ENCODE peak calls at places on chromosomes 5 and 9, in four cellular contexts. N is cardiac muscle cell, U is ascending aorta, R is fibroblast of pulmonary artery. P is an unnamed sample.

GRCh38 chr5:129639331-129639730 is 108.6 kb upstream of the MINAR2 start:
- DNase-seq in N (peak), U (no peak), R (no peak), P (no peak)

GRCh38 chr5:36877667-36878420 is 1.3 kb downstream of the NIPBL start:
- DNase-seq in N (peak), U (no peak), R (peak), P (peak)

GRCh38 chr5:111676496-111676895 is 80.5 kb downstream of the NREP start:
- DNase-seq in N (no peak), U (no peak), R (peak), P (peak)

GRCh38 chr5:149959406-149960236 is 937 bp upstream of the SLC26A2 start:
- DNase-seq in N (peak), U (no peak), R (peak), P (peak)

GRCh38 chr5:175517824-175518450 is 39.6 kb downstream of the SFXN1 start:
- DNase-seq in N (no peak), U (no peak), R (peak), P (peak)

GRCh38 chr9:113456235-113456634 is 7.3 kb upstream of the RGS3 start:
- DNase-seq in N (no peak), U (no peak), R (peak), P (no peak)

GRCh38 chr9:96383165-96383939 is at the start of gene SLC35D2:
- DNase-seq in N (peak), U (peak), R (peak), P (peak)

GRCh38 chr5:74382864-74383618 is 257.5 kb downstream of the ENC1 start:
- DNase-seq in N (peak), U (peak), R (peak), P (peak)

GRCh38 chr9:127598839-127599549 is 13.1 kb upstream of the STXBP1 start:
- DNase-seq in N (no peak), U (no peak), R (no peak), P (no peak)

GRCh38 chr9:32550046-32550608 is 2.0 kb upstream of the SMIM27 start:
- DNase-seq in N (peak), U (no peak), R (peak), P (peak)

GRCh38 chr9:72960446-72960845 is 7.6 kb upstream of the ALDH1A1 start:
- DNase-seq in N (no peak), U (no peak), R (peak), P (no peak)

GRCh38 chr9:129930743-129931142 is 95.5 kb downstream of the USP20 start:
- DNase-seq in N (no peak), U (no peak), R (no peak), P (no peak)

GRCh38 chr5:102801375-102801774 is 46.3 kb downstream of the PAM start:
- DNase-seq in N (no peak), U (no peak), R (no peak), P (no peak)

GRCh38 chr9:108575286-108575685 is 280.5 kb downstream of the ACTL7B start:
- DNase-seq in N (no peak), U (no peak), R (no peak), P (no peak)

GRCh38 chr9:113446323-113446740 is 17.2 kb upstream of the RGS3 start:
- DNase-seq in N (peak), U (no peak), R (peak), P (peak)

GRCh38 chr9:95363051-95363841 is 45.7 kb upstream of the FANCC start:
- DNase-seq in N (no peak), U (no peak), R (peak), P (no peak)

GRCh38 chr5:15821506-15821905 is 321.5 kb downstream of the FBXL7 start:
- DNase-seq in N (no peak), U (no peak), R (peak), P (peak)

GRCh38 chr5:43305948-43306563 is 7.2 kb downstream of the HMGCS1 start:
- DNase-seq in N (peak), U (no peak), R (peak), P (peak)

GRCh38 chr5:7813576-7813975 is 37.4 kb downstream of the CFAP90 start:
- DNase-seq in N (no peak), U (peak), R (no peak), P (no peak)

GRCh38 chr9:114681594-114682332 is at the start of gene TEX48:
- DNase-seq in N (peak), U (peak), R (peak), P (peak)

GRCh38 chr5:159286420-159287035 is 23.4 kb downstream of the UBLCP1 start:
- DNase-seq in N (peak), U (no peak), R (peak), P (peak)
- TF ChIP-seq CTCF in N (peak), U (no peak), R (peak), P (peak)

DNA sequence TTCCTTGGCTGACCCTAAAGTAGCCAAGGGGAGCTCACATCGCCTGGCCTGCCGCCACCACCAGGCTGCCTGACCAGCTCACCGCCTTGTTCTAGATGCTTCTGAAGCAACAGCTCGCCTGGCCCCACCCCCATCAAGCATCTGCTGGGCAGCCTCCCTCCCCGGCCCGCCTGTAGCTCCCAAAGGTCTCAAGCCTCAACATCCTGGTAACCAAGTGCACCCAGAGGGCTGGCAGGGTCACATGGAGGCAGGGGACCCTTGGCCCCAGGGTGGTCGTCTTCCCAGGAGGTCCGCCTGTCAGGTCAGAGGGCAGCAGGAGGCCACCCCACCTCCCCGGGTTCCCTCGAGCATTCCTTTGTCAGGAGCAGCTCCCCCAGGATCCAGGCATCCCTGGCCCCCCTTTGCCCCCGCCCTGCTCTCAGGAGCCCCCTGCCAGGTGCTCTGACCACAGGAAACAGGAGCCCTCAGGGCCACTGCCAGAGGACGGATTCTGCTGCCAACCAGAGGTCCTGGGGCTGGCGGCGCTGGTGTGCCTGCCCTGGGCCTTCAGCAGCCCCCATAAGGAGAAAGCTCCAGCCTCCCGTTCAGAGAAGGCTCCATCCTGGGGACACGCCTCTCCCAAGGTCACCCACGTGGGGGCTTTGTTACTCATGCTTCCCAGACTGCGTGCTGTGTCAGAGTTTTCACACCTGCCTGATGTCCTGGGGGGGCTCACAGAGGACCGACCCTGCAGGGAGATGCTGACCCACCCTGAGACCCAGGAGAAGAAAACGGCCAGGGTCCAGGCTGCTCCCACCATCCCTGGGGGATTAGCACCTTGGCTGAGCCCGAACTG is 3.5 kb upstream of the LRRC14B start:
- DNase-seq in N (no peak), U (no peak), R (no peak), P (no peak)
- H3K4me3 ChIP-seq in N (no peak), U (peak), R (no peak), P (no peak)

GRCh38 chr5:81207009-81207408 is 26.1 kb upstream of the CKMT2 start:
- DNase-seq in N (peak), U (no peak), R (peak), P (peak)
- TF ChIP-seq CTCF in N (peak), U (no peak), R (peak), P (peak)

GRCh38 chr5:176528301-176528700 is 8.9 kb downstream of the RNF44 start:
- DNase-seq in N (no peak), U (no peak), R (no peak), P (no peak)

GRCh38 chr5:176527246-176528222 is 9.7 kb downstream of the RNF44 start:
- DNase-seq in N (no peak), U (no peak), R (no peak), P (no peak)

GRCh38 chr5:176529824-176530195 is 7.4 kb downstream of the RNF44 start:
- DNase-seq in N (no peak), U (no peak), R (no peak), P (no peak)

GRCh38 chr5:176529116-176529823 is 7.9 kb downstream of the RNF44 start:
- DNase-seq in N (no peak), U (no peak), R (no peak), P (no peak)

DNA sequence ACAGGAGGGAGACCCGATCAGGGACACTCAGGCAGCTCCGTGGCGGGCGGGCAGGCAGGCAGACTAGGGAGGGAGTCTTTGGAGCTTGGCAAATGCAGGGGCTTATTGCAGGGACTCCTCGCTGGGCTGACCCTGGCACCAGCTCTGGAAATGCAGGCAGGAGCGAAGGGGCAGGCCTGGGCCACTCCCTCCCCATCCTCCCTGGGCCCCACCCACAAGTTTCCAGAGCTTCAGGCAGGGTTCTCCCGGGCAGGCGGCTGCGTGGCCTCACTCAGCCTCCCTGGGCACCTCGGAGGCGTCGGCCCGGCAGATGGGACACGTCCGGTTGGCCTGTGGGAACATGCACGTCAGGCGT is 8.5 kb downstream of the RNF44 start:
- DNase-seq in N (no peak), U (no peak), R (no peak), P (no peak)
- H3K4me3 ChIP-seq in N (no peak), U (no peak), R (no peak), P (no peak)

DNA sequence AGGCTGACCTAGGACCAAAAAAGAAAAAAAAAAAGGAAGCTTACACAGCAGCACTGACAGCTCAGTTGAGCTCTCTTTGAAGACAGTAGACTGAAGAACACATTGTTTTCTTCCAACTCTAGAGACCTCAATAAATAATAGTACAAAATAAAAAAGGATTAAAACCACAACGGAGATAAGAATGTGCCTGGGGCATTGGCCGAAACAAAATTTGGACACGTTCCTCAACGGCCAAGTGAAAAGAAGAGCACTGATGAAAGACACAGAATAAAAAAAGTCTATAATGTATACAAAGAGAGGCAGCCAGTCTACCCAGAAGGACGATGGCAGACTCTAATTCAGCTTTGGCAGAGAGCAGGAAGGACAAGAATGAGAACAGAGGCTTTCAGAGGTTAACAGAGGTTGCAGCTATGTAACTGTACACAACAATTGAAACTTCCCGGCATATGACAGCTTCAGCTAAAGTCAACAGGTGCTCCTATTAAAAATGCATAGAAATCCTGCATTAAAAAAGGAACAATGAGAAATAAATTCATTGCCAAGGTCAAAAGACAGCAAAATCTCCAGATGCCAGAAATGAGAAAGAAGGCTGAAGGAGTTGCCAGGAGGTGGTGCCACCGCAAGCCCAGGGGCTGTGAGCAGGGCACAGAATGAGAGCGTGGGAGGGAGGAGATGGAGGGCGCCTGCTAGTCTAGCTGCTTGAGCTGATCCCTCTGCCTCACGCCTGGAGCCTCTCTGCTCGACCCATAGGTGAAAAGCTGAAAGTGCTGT is 113.9 kb downstream of the DCP2 start:
- DNase-seq in N (no peak), U (no peak), R (peak), P (no peak)
- TF ChIP-seq CTCF in N (no peak), U (no peak), R (no peak), P (no peak)